ENCODE peak calls at places on chromosomes 16 and 17, in ten cellular contexts. J is esophagus squamous epithelium; E is CD4-positive, alpha-beta memory T cell; V is tibial artery; B is ovary; A is thoracic aorta; P is CD8-positive, alpha-beta memory T cell; R is CD8-positive, alpha-beta T cell; M is endodermal cell; C is neural progenitor cell. G is an unnamed sample. For H3K36me3, the result is how much of the 10 kb centered on the place peaks cover.

GRCh38 chr17:43671075-43671692 is 9.5 kb upstream of the MEOX1 start:
- DNase-seq in M (no peak), J (no peak), C (no peak), A (no peak), R (no peak), B (no peak), E (no peak), P (no peak), V (no peak), G (no peak)

GRCh38 chr17:39929657-39930407 is 2.3 kb downstream of the LRRC3C start:
- DNase-seq in A (no peak), B (no peak), E (no peak), R (no peak), P (no peak), C (no peak), M (no peak), J (no peak), V (no peak), G (no peak)

GRCh38 chr16:73768786-73769203 is 527.8 kb upstream of the PSMD7 start:
- DNase-seq in C (no peak), R (no peak), P (no peak), J (no peak), B (peak), A (peak), M (no peak), E (no peak), V (peak), G (peak)

GRCh38 chr16:5216681-5217080 is 119.1 kb upstream of the EEF2KMT start:
- DNase-seq in P (no peak), M (no peak), R (no peak), B (no peak), C (no peak), V (no peak), E (no peak), A (no peak), J (no peak), G (no peak)

GRCh38 chr16:24668481-24669001 is 60.9 kb upstream of the TNRC6A start:
- DNase-seq in P (no peak), E (no peak), C (no peak), J (no peak), A (peak), R (no peak), B (no peak), V (peak), M (no peak), G (peak)

GRCh38 chr17:59513934-59514841 is 51.2 kb upstream of the DHX40 start:
- DNase-seq in C (peak), R (no peak), A (no peak), M (no peak), B (peak), V (peak), P (no peak), E (no peak), J (no peak), G (peak)

GRCh38 chr17:75496005-75496404 is 19.3 kb downstream of the CASKIN2 start:
- DNase-seq in P (no peak), R (no peak), E (no peak), C (no peak), B (no peak), A (no peak), M (no peak), J (no peak), V (no peak), G (no peak)

GRCh38 chr17:70609566-70609965 is 440.2 kb downstream of the KCNJ2 start:
- DNase-seq in P (no peak), A (no peak), C (no peak), E (no peak), R (no peak), J (no peak), B (no peak), V (no peak), M (no peak), G (no peak)

GRCh38 chr17:67403483-67403882 is 26.4 kb downstream of the PITPNC1 start:
- DNase-seq in V (no peak), A (no peak), R (no peak), B (no peak), C (no peak), J (no peak), M (no peak), P (no peak), E (no peak), G (no peak)

GRCh38 chr17:68812876-68813584 is 142.2 kb downstream of the ABCA8 start:
- DNase-seq in C (no peak), E (no peak), P (no peak), V (no peak), A (no peak), R (no peak), J (no peak), B (no peak), M (no peak), G (no peak)

GRCh38 chr17:80647746-80648145 is 103.1 kb downstream of the RPTOR start:
- DNase-seq in C (no peak), M (no peak), P (no peak), A (no peak), E (no peak), V (no peak), J (no peak), R (no peak), B (no peak), G (no peak)

GRCh38 chr17:43456661-43457361 is 27.0 kb upstream of the DHX8 start:
- DNase-seq in V (peak), P (no peak), M (no peak), A (no peak), E (no peak), R (no peak), B (no peak), C (no peak), J (no peak), G (no peak)

GRCh38 chr16:66944054-66944441 is 8.7 kb downstream of the CES2 start:
- DNase-seq in V (no peak), M (no peak), E (no peak), C (no peak), A (no peak), B (no peak), J (no peak), R (no peak), P (no peak), G (no peak)

GRCh38 chr17:10614536-10615155 is 42.5 kb downstream of the MYH3 start:
- DNase-seq in A (no peak), E (no peak), V (peak), P (no peak), C (peak), R (peak), B (peak), M (peak), J (no peak), G (no peak)

GRCh38 chr17:56125830-56126819 is 27.1 kb upstream of the ANKFN1 start:
- DNase-seq in M (peak), P (no peak), R (no peak), B (no peak), A (no peak), J (no peak), V (peak), C (peak), E (no peak), G (no peak)

GRCh38 chr17:66177048-66177447 is 14.9 kb downstream of the CEP112 start:
- DNase-seq in M (no peak), E (no peak), R (no peak), B (no peak), P (no peak), A (no peak), J (no peak), V (no peak), C (no peak), G (no peak)

GRCh38 chr17:79992657-79993389 is 42.8 kb downstream of the TBC1D16 start:
- DNase-seq in C (no peak), V (no peak), J (no peak), A (no peak), E (no peak), R (no peak), P (no peak), B (no peak), M (no peak), G (no peak)

GRCh38 chr17:15918661-15919259 is 26.2 kb upstream of the ADORA2B start:
- DNase-seq in C (no peak), R (no peak), J (no peak), E (no peak), V (no peak), M (no peak), A (no peak), B (no peak), P (no peak), G (no peak)

GRCh38 chr16:70663524-70664324 is 17.4 kb downstream of the IL34 start:
- DNase-seq in A (no peak), P (no peak), J (no peak), E (no peak), B (peak), M (no peak), V (no peak), C (no peak), R (no peak), G (peak)

GRCh38 chr16:9402293-9402865 is 310.9 kb downstream of the HAPSTR1 start:
- DNase-seq in B (no peak), J (no peak), M (no peak), R (no peak), V (no peak), P (no peak), A (no peak), C (no peak), E (no peak), G (no peak)

GRCh38 chr17:38912221-38912813 is 13.1 kb upstream of the LASP1NB start:
- DNase-seq in P (no peak), B (peak), E (no peak), C (no peak), A (no peak), M (peak), J (no peak), V (no peak), R (no peak), G (peak)

GRCh38 chr16:10172848-10173655 is 9.2 kb downstream of the GRIN2A start:
- DNase-seq in M (peak), E (no peak), A (no peak), R (no peak), P (no peak), V (no peak), C (no peak), J (no peak), B (no peak), G (no peak)

GRCh38 chr16:14307059-14307531 is 236.0 kb downstream of the MRTFB start:
- DNase-seq in C (peak), A (no peak), J (no peak), E (no peak), M (peak), V (no peak), P (no peak), B (no peak), R (no peak), G (no peak)
- H3K36me3 ChIP-seq in C (under half), A (under half), J (under half), E (under half), M (under half), V (under half), P (under half), B (under half), R (under half), G (under half)

GRCh38 chr17:48068491-48068961 is 20.4 kb downstream of the NFE2L1 start:
- DNase-seq in M (peak), C (no peak), A (no peak), R (no peak), P (no peak), J (no peak), V (no peak), E (no peak), B (no peak), G (no peak)

GRCh38 chr17:48066656-48067055 is 18.5 kb downstream of the NFE2L1 start:
- DNase-seq in A (no peak), M (no peak), J (no peak), V (no peak), P (no peak), C (no peak), R (no peak), B (no peak), E (no peak), G (no peak)

GRCh38 chr17:48064638-48065037 is 16.5 kb downstream of the NFE2L1 start:
- DNase-seq in V (no peak), M (peak), J (no peak), C (no peak), P (no peak), A (no peak), B (no peak), R (no peak), E (no peak), G (no peak)

GRCh38 chr17:48067245-48067644 is 19.1 kb downstream of the NFE2L1 start:
- DNase-seq in R (no peak), E (no peak), A (no peak), C (no peak), M (no peak), V (no peak), J (no peak), B (no peak), P (no peak), G (no peak)

GRCh38 chr17:48066192-48066591 is 18.0 kb downstream of the NFE2L1 start:
- DNase-seq in R (no peak), B (no peak), E (no peak), V (no peak), A (no peak), M (no peak), P (no peak), C (no peak), J (no peak), G (no peak)
- H3K36me3 ChIP-seq in R (under half), B (under half), E (under half), V (under half), A (under half), M (half or more), P (under half), C (under half), J (half or more), G (half or more)

GRCh38 chr17:48409607-48410006 is 20.4 kb downstream of the SKAP1 start:
- DNase-seq in R (no peak), P (no peak), C (no peak), M (no peak), V (no peak), J (no peak), E (no peak), B (no peak), A (no peak), G (no peak)

GRCh38 chr17:48416971-48417370 is 13.0 kb downstream of the SKAP1 start:
- DNase-seq in V (no peak), P (no peak), C (no peak), M (no peak), R (no peak), B (no peak), E (no peak), J (no peak), A (no peak), G (no peak)

GRCh38 chr17:48412841-48413240 is 17.2 kb downstream of the SKAP1 start:
- DNase-seq in J (no peak), E (no peak), R (no peak), V (no peak), M (no peak), B (no peak), P (no peak), A (no peak), C (no peak), G (no peak)

DNA sequence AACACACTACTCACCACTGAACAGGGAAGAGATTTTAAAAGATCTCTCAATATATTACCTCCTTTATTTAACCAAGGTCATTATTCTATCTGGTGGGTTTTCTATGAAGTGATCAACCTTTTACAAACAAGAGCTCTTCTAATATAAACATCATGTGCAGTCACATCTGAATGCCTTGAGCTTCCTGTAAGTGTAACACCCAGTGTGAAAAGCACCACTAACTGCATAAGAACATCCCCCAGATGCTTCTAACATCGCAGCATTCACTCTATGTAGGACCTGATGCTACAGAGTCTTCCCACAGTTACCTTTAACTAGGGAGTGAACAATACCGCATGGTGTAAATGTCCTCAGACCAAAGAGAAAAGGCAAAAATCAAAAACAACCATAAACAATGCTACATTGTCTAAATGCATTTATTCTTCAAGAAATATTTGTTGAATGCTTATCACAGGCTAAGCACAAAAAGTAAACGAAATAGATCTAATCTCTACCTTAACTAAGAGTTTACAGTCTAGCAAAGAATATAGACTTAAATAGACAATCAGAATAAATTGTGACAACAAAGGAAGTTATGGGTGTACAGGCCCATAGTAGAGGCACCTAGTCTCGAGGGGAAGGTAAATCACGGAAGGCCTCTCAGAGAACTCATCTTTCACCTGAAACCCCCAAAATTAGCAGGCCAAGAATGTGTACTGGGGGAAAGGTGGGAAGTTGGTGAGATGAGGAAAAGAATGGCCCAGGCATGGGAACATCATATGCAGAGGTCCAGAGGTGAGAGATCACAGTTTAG is 16.2 kb downstream of the SKAP1 start:
- DNase-seq in C (no peak), E (peak), M (no peak), P (no peak), B (no peak), J (no peak), R (no peak), V (no peak), A (no peak), G (no peak)
- H3K36me3 ChIP-seq in C (under half), E (under half), M (under half), P (under half), B (under half), J (under half), R (under half), V (under half), A (under half), G (under half)

GRCh38 chr17:61907361-61907760 is 20.4 kb downstream of the INTS2 start:
- DNase-seq in P (no peak), M (no peak), R (no peak), C (no peak), E (no peak), J (no peak), V (no peak), B (no peak), A (no peak), G (no peak)
- H3K36me3 ChIP-seq in P (under half), M (half or more), R (under half), C (under half), E (under half), J (half or more), V (half or more), B (under half), A (under half), G (half or more)

DNA sequence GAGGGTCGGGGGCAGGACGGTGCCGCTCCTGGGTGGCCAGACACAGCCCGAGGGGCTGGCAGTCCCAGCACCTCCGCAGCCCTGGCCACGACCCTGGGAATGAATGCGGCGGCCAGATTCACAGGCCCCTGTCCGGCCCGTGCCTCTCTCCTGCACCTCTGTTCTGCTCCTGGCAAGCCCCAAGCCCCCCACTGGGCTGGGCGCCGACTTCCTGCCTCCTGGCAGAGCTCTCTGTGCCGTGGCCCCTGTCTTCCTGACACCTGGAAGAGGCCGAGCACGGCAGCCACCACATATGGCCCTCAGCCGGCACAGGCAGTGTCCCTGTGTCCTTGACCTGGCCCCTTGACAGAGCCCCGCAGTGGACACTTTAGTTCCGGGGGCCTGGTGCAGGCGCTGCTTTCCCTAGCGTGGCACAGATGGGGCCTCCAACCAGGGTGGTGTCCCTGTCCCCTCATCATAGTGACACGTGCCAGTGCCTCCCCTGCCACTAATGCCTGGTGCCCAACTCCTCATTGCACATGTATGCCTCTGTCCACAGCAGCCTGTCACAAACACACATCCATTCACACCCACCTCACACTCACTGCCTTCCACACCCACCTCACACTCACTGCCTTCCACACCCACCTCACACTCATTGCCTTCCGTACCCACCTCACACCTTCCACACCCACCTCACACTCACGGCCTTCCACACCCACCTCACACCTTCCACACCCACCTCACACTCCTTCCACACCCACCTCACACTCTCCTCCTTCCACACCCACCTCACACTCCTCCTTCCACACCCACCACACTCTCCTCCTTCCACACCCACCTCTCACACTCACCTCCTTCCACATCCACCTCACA is 110.6 kb upstream of the PLCG2 start:
- DNase-seq in C (no peak), R (no peak), E (no peak), V (no peak), A (no peak), B (peak), M (no peak), J (no peak), P (no peak), G (no peak)
- H3K36me3 ChIP-seq in C (under half), R (under half), E (under half), V (under half), A (under half), B (under half), M (under half), J (half or more), P (under half), G (under half)

DNA sequence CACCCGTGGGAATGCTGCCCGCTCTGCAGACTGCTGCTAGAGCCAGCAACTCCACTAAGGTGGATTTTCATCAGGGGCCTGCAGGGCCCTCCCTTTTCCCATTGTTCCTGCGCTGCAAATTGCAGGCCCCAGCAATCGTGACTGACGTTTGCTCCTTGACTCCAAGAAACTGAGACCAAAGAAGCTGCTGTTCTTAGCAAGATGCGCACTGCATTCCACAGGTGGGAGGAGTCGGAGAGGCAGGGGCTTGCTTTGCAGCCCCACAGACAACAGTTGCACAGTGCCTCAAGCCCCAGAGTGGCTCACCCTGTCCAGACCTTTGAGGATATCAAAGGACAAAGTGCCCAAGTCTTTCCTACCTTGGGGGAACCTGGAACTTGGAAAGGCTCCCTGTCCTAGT is 25.0 kb downstream of the PLCD3 start:
- DNase-seq in J (no peak), R (no peak), E (no peak), C (no peak), P (no peak), B (no peak), M (no peak), A (no peak), V (no peak), G (no peak)
- H3K36me3 ChIP-seq in J (half or more), R (under half), E (half or more), C (under half), P (under half), B (under half), M (half or more), A (under half), V (half or more), G (half or more)

DNA sequence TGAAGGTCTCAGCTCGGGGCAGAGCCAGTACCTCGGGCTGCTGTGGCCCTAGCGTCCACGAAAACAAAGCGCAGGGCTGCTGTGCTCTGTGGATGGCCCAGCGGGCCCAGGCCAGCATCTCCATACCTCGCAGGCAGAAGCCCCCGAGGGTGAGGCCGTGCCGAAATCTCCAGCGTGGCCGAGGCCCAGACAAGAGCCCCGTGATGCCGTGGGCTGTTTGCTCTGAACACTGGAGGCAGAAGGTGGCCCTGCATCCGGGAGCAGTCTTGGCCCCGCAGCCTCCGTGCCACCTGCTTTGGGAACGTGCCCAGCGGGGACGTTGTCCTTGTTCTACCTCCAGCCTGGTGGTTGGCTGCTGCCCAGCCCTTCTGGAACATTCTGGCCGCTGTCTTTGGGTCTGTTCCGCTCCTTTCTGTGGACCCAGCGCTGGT is 121.4 kb downstream of the BANP start:
- DNase-seq in V (no peak), E (no peak), J (no peak), A (no peak), M (no peak), C (no peak), P (no peak), B (peak), R (no peak), G (no peak)
- H3K36me3 ChIP-seq in V (half or more), E (under half), J (half or more), A (under half), M (under half), C (under half), P (under half), B (under half), R (under half), G (under half)

GRCh38 chr16:57956270-57956808 is 14.6 kb downstream of the CNGB1 start:
- DNase-seq in E (no peak), A (no peak), M (no peak), B (no peak), P (no peak), R (no peak), J (no peak), V (no peak), C (no peak), G (no peak)
- H3K36me3 ChIP-seq in E (under half), A (under half), M (under half), B (under half), P (under half), R (under half), J (under half), V (under half), C (under half), G (under half)

G was measured in ascending aorta.